ENCODE peak calls at places on chromosomes 4 and X, in seven cellular contexts. Q, V, F, W, D, C and B are unnamed samples.

GRCh38 chr4:71212216-71212615 is 126.6 kb upstream of the SLC4A4 start:
- DNase-seq in Q (no peak), V (peak; percentile 41), F (no peak), W (no peak), D (no peak), C (no peak), B (no peak)

GRCh38 chrX:49992809-49993208 is 70.4 kb downstream of the CLCN5 start:
- DNase-seq in Q (no peak), V (peak; percentile 5), F (no peak), W (no peak), D (no peak), C (no peak), B (no peak)

GRCh38 chrX:72304877-72305276 is 837 bp downstream of the CITED1 start:
- DNase-seq in Q (no peak), V (no peak), F (no peak), W (no peak), D (no peak), C (no peak), B (no peak)

GRCh38 chr4:4677825-4678522 is 136.1 kb upstream of the STX18 start:
- DNase-seq in Q (peak; percentile 92), V (peak; percentile 95), F (peak; percentile 70), W (no peak), D (peak; percentile 66), C (no peak), B (peak; percentile 29)

GRCh38 chrX:106585478-106585877 is 26.3 kb upstream of the RADX start:
- DNase-seq in Q (no peak), V (no peak), F (no peak), W (no peak), D (no peak), C (no peak), B (no peak)

GRCh38 chrX:137747231-137747630 is 181.3 kb downstream of the ZIC3 start:
- DNase-seq in Q (no peak), V (no peak), F (no peak), W (no peak), D (no peak), C (no peak), B (no peak)

GRCh38 chr4:105966046-105966445 is 70.8 kb downstream of the NPNT start:
- DNase-seq in Q (peak; percentile 76), V (peak; percentile 93), F (peak; percentile 70), W (no peak), D (no peak), C (no peak), B (peak; percentile 38)

GRCh38 chrX:110276778-110277177 is 41.1 kb downstream of the AMMECR1 start:
- DNase-seq in Q (no peak), V (no peak), F (no peak), W (no peak), D (no peak), C (no peak), B (no peak)

GRCh38 chr4:7420661-7421040 is 14.1 kb downstream of the PSAPL1 start:
- DNase-seq in Q (no peak), V (no peak), F (no peak), W (no peak), D (peak; percentile 6), C (peak; percentile 45), B (no peak)

GRCh38 chrX:124736553-124737240 is 390.3 kb downstream of the SH2D1A start:
- DNase-seq in Q (no peak), V (no peak), F (no peak), W (no peak), D (no peak), C (no peak), B (no peak)

GRCh38 chrX:96538104-96538725 is 146.4 kb upstream of the DIAPH2 start:
- DNase-seq in Q (no peak), V (no peak), F (no peak), W (no peak), D (no peak), C (no peak), B (no peak)

GRCh38 chr4:6568689-6569332 is 6.2 kb upstream of the MAN2B2 start:
- DNase-seq in Q (peak; percentile 88), V (peak; percentile 64), F (no peak), W (no peak), D (no peak), C (no peak), B (peak; percentile 78)

GRCh38 chrX:1391370-1391706 is 575 bp downstream of the SLC25A6 start:
- DNase-seq in Q (no peak), V (no peak), F (no peak), W (no peak), D (no peak), C (no peak), B (no peak)

GRCh38 chr4:136863756-136864155 is 668.5 kb downstream of the PCDH18 start:
- DNase-seq in Q (peak; percentile 18), V (no peak), F (no peak), W (no peak), D (no peak), C (no peak), B (peak; percentile 12)

GRCh38 chr4:149836546-149836945 is 20.9 kb upstream of the IQCM start:
- DNase-seq in Q (peak; percentile 40), V (peak; percentile 67), F (no peak), W (no peak), D (no peak), C (no peak), B (peak; percentile 54)

GRCh38 chr4:82851902-82852750 is 38.8 kb downstream of the SEC31A start:
- DNase-seq in Q (peak; percentile 75), V (peak; percentile 29), F (no peak), W (no peak), D (no peak), C (no peak), B (peak; percentile 8)

GRCh38 chr4:55927776-55928437 is 20.8 kb upstream of the CEP135 start:
- DNase-seq in Q (peak; percentile 22), V (no peak), F (no peak), W (no peak), D (no peak), C (no peak), B (no peak)

GRCh38 chrX:150731795-150732194 is 38.6 kb downstream of the MTMR1 start:
- DNase-seq in Q (peak; percentile 73), V (peak; percentile 94), F (peak; percentile 64), W (no peak), D (peak; percentile 20), C (no peak), B (peak; percentile 97)

GRCh38 chr4:2258091-2259035 is 3.5 kb downstream of the MXD4 start:
- DNase-seq in Q (no peak), V (no peak), F (no peak), W (no peak), D (peak; percentile 17), C (no peak), B (no peak)

GRCh38 chrX:2520539-2520938 is 19.8 kb upstream of the DHRSX start:
- DNase-seq in Q (no peak), V (no peak), F (no peak), W (no peak), D (no peak), C (no peak), B (no peak)

DNA sequence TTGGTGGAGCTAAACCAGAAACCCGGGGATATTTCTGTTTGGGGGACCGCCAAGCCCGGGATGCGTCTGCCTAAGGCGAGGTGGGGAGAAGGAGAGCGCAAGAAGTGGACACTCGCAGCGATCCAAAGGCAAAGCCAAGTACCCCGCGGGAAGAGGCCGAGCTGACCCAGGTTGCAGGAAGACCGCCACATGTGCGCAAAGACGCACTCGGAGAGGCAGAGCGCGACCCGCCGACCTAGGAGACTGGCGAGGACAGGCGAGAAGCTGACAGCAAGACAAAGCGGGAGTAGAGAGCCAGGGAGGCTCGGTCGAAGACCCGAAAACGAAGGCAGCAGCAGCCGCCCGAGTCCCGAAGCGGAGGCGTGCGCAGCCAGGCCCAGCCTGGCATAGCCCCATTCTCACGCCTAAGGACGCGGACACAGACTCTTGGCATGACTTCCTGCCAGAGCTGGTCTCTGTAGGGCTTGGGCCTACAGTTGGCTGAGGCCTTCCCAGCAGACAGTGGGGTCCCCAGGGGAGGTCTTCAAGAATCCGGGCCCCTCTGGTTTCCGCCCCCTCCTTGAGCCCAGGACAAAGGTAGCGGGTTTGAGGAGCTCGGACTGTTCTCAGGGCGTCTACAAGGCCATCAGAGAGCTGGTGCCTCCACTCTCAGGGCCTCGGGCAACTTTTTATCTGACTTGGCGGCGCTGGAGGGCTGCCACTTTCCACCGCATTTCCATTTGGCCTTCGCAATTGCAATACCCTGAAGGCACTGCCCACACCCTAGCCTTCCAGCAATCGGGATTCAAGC is 49.8 kb upstream of the BCOR start:
- DNase-seq in Q (no peak), V (no peak), F (no peak), W (no peak), D (no peak), C (no peak), B (no peak)
- H3K4me3 ChIP-seq in Q (no peak overlapping the region), V (no peak overlapping the region), F (no peak overlapping the region), W (no peak overlapping the region), D (no peak overlapping the region), C (no peak overlapping the region), B (no peak overlapping the region)

DNA sequence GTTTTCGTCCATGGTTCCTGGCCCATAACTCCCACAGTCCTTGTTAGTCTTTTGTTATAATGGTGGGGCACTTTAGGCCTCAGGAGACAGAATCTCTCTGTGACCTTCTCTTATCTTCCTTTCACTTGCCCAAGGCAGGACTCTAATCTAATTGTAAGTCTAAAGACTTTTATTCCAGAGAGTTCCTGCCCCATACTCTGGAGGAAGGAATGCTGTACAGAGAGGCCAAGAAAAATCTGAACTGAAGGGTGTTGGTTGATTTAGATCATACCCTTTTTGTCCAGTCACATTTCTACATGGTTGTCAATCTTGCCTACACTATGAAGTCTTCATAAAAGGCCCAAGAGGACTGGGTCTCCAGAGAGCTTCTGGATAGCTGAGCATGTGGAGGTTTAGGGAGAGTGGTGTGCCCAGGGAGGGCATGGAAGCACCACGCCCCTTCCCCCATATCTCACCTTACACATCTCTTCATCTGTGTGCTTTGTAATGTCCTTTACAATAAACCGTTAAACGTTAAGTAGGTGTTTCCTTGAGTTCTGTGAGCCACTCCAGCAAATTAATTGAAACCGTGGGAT is 84.5 kb downstream of the AFF1 start:
- DNase-seq in Q (no peak), V (no peak), F (no peak), W (no peak), D (no peak), C (no peak), B (no peak)
- H3K4me3 ChIP-seq in Q (no peak overlapping the region), V (no peak overlapping the region), F (no peak overlapping the region), W (no peak overlapping the region), D (no peak overlapping the region), C (no peak overlapping the region), B (no peak overlapping the region)

DNA sequence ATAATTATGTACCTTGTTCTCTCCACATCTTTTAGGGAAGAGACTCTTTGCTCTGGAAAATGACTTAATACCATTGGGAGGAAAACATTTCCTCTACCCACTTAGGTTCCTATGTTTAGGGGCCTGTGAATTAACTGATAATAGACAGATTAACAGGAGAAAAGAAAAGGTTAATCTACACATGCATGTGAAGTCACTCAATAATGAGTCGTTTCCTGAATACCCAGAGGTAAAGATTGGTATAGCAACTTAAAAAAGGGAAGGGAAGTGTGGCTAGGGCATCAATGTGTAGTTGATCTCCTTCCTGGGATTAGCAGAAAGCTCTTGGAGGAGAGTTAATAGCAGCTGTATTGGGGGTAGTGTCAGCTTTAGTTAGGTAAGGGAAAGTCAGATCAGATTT is 419.5 kb upstream of the ATOH1 start:
- DNase-seq in Q (no peak), V (no peak), F (no peak), W (no peak), D (no peak), C (no peak), B (no peak)
- H3K4me3 ChIP-seq in Q (no peak overlapping the region), V (no peak overlapping the region), F (no peak overlapping the region), W (no peak overlapping the region), D (no peak overlapping the region), C (no peak overlapping the region), B (no peak overlapping the region)

DNA sequence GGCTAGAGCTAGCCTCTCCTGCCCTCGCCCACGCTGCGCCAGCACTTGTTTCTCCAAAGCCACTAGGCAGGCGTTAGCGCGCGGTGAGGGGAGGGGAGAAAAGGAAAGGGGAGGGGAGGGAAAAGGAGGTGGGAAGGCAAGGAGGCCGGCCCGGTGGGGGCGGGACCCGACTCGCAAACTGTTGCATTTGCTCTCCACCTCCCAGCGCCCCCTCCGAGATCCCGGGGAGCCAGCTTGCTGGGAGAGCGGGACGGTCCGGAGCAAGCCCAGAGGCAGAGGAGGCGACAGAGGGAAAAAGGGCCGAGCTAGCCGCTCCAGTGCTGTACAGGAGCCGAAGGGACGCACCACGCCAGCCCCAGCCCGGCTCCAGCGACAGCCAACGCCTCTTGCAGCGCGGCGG is at the start of gene AR:
- DNase-seq in Q (peak; percentile 37), V (peak; percentile 54), F (no peak), W (peak; percentile 39), D (peak; percentile 79), C (peak; percentile 66), B (peak; percentile 60)
- H3K4me3 ChIP-seq in Q (peak within 1 kb of the TSS; percentile 56), V (peak within 1 kb of the TSS; percentile 67), F (peak within 1 kb of the TSS; percentile 70), W (peak within 1 kb of the TSS; percentile 65), D (peak within 1 kb of the TSS; percentile 57), C (no peak within 1 kb of the TSS), B (peak within 1 kb of the TSS; percentile 64)